ENCODE peak calls at places on chromosomes 3 and 15, in nine cellular contexts. Y, I, O, J, M, A, P, Z and R are unnamed samples. For H3K9me3, the result is how much of the 10 kb centered on the place peaks cover.

GRCh38 chr3:130739848-130740247 is 6.8 kb downstream of the PIK3R4 start:
- DNase-seq in Y (no peak), I (no peak), O (no peak), J (no peak), M (no peak), A (no peak), P (no peak), Z (no peak), R (no peak)

GRCh38 chr15:57283774-57284508 is 92.4 kb upstream of the CGNL1 start:
- DNase-seq in Y (no peak), I (no peak), O (no peak), J (no peak), M (no peak), A (no peak), P (no peak), Z (no peak), R (no peak)

GRCh38 chr15:89442671-89443307 is 53.6 kb downstream of the RHCG start:
- DNase-seq in Y (peak), I (peak), O (peak), J (no peak), M (peak), A (peak), P (peak), Z (no peak), R (no peak)

GRCh38 chr3:120516142-120516541 is 65.3 kb upstream of the FSTL1 start:
- DNase-seq in Y (peak), I (no peak), O (no peak), J (no peak), M (no peak), A (no peak), P (no peak), Z (no peak), R (no peak)

GRCh38 chr3:195774917-195775316 is 36.8 kb downstream of the MUC4 start:
- DNase-seq in Y (peak), I (peak), O (peak), J (peak), M (peak), A (no peak), P (peak), Z (no peak), R (peak)

GRCh38 chr15:46502668-46503067 is 867.8 kb downstream of the SQOR start:
- DNase-seq in Y (no peak), I (no peak), O (no peak), J (no peak), M (no peak), A (no peak), P (no peak), Z (no peak), R (no peak)

GRCh38 chr15:22866066-22866465 is 27.6 kb downstream of the NIPA2 start:
- DNase-seq in Y (no peak), I (no peak), O (no peak), J (no peak), M (no peak), A (no peak), P (no peak), Z (no peak), R (no peak)

GRCh38 chr3:4805662-4806061 is 173.6 kb upstream of the BHLHE40 start:
- DNase-seq in Y (no peak), I (no peak), O (no peak), J (no peak), M (no peak), A (no peak), P (no peak), Z (no peak), R (no peak)

GRCh38 chr15:40927497-40928346 is 1.4 kb upstream of the DLL4 start:
- DNase-seq in Y (peak), I (peak), O (peak), J (no peak), M (no peak), A (no peak), P (no peak), Z (no peak), R (no peak)

GRCh38 chr15:62153228-62153627 is 11.9 kb downstream of the C2CD4B start:
- DNase-seq in Y (no peak), I (no peak), O (no peak), J (no peak), M (no peak), A (no peak), P (no peak), Z (peak), R (no peak)

GRCh38 chr3:110758208-110758607 is 313.4 kb upstream of the NECTIN3 start:
- DNase-seq in Y (no peak), I (no peak), O (no peak), J (no peak), M (no peak), A (no peak), P (no peak), Z (no peak), R (no peak)

GRCh38 chr15:80695911-80696651 is 971 bp downstream of the ABHD17C start:
- DNase-seq in Y (peak), I (no peak), O (peak), J (no peak), M (no peak), A (peak), P (no peak), Z (no peak), R (peak)

GRCh38 chr3:52053307-52054304 is 2.8 kb downstream of the DUSP7 start:
- DNase-seq in Y (no peak), I (no peak), O (no peak), J (no peak), M (no peak), A (no peak), P (no peak), Z (no peak), R (peak)

GRCh38 chr3:88059380-88060160 is 515 bp downstream of the ZNF654 start:
- DNase-seq in Y (peak), I (peak), O (peak), J (no peak), M (no peak), A (no peak), P (no peak), Z (peak), R (peak)

GRCh38 chr15:92473784-92474183 is 80.1 kb downstream of the ST8SIA2 start:
- DNase-seq in Y (no peak), I (no peak), O (no peak), J (no peak), M (no peak), A (no peak), P (no peak), Z (no peak), R (no peak)

GRCh38 chr3:58022490-58022889 is 14.3 kb downstream of the FLNB start:
- DNase-seq in Y (no peak), I (no peak), O (no peak), J (no peak), M (no peak), A (no peak), P (no peak), Z (no peak), R (no peak)

GRCh38 chr3:109081746-109082510 is 36.0 kb downstream of the MORC1 start:
- DNase-seq in Y (peak), I (peak), O (peak), J (no peak), M (peak), A (peak), P (peak), Z (no peak), R (peak)

GRCh38 chr15:75321711-75322110 is 14.2 kb upstream of the COMMD4 start:
- DNase-seq in Y (no peak), I (no peak), O (no peak), J (no peak), M (no peak), A (no peak), P (no peak), Z (no peak), R (no peak)

GRCh38 chr3:13200951-13201350 is 127.7 kb upstream of the IQSEC1 start:
- DNase-seq in Y (peak), I (no peak), O (no peak), J (no peak), M (no peak), A (no peak), P (no peak), Z (no peak), R (no peak)

GRCh38 chr3:187150599-187150998 is 11.3 kb upstream of the RPL39L start:
- DNase-seq in Y (no peak), I (no peak), O (peak), J (no peak), M (no peak), A (peak), P (no peak), Z (no peak), R (no peak)

GRCh38 chr15:25775317-25775912 is 87.7 kb downstream of the ATP10A start:
- DNase-seq in Y (no peak), I (no peak), O (peak), J (no peak), M (no peak), A (peak), P (no peak), Z (peak), R (no peak)

GRCh38 chr15:93072440-93073394 is 16.3 kb downstream of the RGMA start:
- DNase-seq in Y (peak), I (peak), O (peak), J (no peak), M (no peak), A (peak), P (peak), Z (no peak), R (peak)

GRCh38 chr3:128435058-128435457 is 31.6 kb downstream of the DNAJB8 start:
- DNase-seq in Y (peak), I (no peak), O (no peak), J (no peak), M (no peak), A (peak), P (no peak), Z (no peak), R (peak)

GRCh38 chr15:72037321-72037720 is 80.6 kb downstream of the MYO9A start:
- DNase-seq in Y (no peak), I (no peak), O (no peak), J (no peak), M (peak), A (no peak), P (peak), Z (no peak), R (no peak)

GRCh38 chr3:41740374-41740773 is 221.5 kb downstream of the ULK4 start:
- DNase-seq in Y (no peak), I (no peak), O (no peak), J (no peak), M (no peak), A (no peak), P (no peak), Z (no peak), R (no peak)

DNA sequence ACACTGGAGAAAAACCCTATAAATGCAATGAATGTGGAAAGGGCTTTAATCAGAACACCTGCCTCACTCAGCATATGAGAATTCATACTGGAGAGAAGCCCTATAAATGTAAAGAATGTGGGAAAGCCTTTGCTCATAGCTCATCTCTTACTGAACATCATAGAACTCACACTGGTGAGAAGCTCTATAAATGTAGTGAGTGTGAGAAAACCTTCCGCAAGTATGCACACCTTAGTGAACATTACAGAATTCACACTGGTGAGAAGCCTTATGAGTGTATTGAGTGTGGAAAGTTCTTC is 7.4 kb upstream of the ZNF501 start:
- DNase-seq in Y (no peak), I (no peak), O (no peak), J (no peak), M (no peak), A (no peak), P (no peak), Z (no peak), R (no peak)
- H3K9me3 ChIP-seq in Y (half or more), I (under half), O (half or more), J (under half), M (under half), A (half or more), P (under half), Z (under half), R (under half)

GRCh38 chr3:39407773-39408492 is 1.4 kb downstream of the RPSA start:
- DNase-seq in Y (no peak), I (peak), O (no peak), J (no peak), M (no peak), A (no peak), P (no peak), Z (no peak), R (no peak)
- TF ChIP-seq POLR2AphosphoS5 in Y (no peak), I (peak), O (no peak), J (no peak), M (no peak), A (no peak), P (no peak), Z (no peak), R (no peak)

GRCh38 chr15:101181349-101181748 is 70.5 kb downstream of the CHSY1 start:
- DNase-seq in Y (no peak), I (no peak), O (no peak), J (no peak), M (no peak), A (no peak), P (no peak), Z (no peak), R (no peak)
- H3K9me3 ChIP-seq in Y (under half), I (under half), O (under half), J (under half), M (under half), A (under half), P (under half), Z (under half), R (under half)

DNA sequence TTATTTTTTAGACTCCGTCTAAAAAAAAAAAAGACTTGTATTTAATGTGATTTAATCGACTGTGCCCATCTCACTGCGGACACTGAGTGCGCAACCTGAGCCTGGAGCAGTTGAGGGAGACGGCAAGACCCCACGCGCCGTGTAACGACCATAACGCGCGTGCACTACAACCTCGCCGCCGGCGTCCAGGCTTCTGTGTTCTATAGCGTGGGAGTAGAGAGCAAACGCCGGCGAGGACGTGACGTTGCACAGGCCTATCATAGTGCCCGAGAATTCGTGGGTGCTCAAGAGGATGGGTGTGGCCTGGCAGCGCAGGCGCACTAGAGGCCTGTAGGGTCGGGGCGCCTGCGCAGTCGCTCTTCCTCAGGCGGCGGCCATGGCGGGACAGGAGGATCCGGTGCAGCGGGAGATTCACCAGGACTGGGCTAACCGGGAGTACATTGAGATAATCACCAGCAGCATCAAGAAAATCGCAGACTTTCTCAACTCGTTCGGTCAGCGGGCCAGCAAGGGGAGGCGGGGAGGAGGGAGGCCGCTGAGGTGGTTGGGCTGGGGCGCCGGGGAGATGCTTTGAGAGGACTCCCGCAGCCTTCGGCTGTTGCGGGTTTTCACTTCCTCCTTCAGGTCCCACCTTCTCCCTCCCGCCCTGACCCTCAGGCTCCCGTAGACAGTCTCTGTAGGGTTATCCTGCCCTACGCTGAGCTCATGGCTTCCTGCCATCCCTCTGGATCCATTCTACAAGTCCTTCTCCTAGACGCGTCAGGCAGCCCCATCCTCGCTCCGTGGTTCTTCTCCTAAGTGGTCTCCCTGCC is at the start of gene BRK1:
- DNase-seq in Y (peak), I (peak), O (peak), J (peak), M (peak), A (peak), P (peak), Z (peak), R (peak)
- TF ChIP-seq POLR2AphosphoS5 in Y (peak), I (peak), O (peak), J (peak), M (peak), A (peak), P (peak), Z (peak), R (peak)

GRCh38 chr3:183108002-183108449 is 8.7 kb upstream of the MCCC1 start:
- DNase-seq in Y (peak), I (no peak), O (no peak), J (no peak), M (no peak), A (no peak), P (no peak), Z (no peak), R (no peak)

GRCh38 chr3:183108470-183108869 is 9.2 kb upstream of the MCCC1 start:
- DNase-seq in Y (peak), I (no peak), O (no peak), J (no peak), M (no peak), A (no peak), P (no peak), Z (no peak), R (no peak)

GRCh38 chr3:183106635-183107034 is 7.3 kb upstream of the MCCC1 start:
- DNase-seq in Y (no peak), I (no peak), O (no peak), J (no peak), M (no peak), A (no peak), P (no peak), Z (no peak), R (no peak)
- H3K9me3 ChIP-seq in Y (under half), I (under half), O (under half), J (under half), M (under half), A (under half), P (under half), Z (under half), R (under half)

DNA sequence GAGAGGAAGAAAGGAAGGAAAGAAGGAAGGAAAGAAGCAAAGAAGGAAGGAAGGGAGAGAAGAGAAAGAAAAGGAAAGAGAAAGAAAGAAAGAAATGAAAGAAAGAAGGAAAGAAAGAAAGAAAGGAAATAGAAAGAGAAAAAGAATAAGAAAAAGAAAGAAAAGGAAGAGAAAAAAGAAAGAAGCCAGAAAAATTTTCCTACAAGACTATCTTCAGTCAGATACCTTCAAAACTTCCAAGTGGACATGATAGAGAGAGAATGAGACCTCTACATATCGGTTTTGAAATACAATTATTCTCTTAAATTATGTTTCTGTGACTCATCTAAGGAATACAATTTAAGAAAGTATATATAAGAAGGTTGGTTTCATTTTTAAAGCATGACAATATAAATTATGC is 1369.0 kb downstream of the ZPLD1 start:
- DNase-seq in Y (no peak), I (no peak), O (no peak), J (no peak), M (no peak), A (no peak), P (no peak), Z (no peak), R (no peak)
- TF ChIP-seq POLR2AphosphoS5 in Y (no peak), I (no peak), O (no peak), J (no peak), M (no peak), A (no peak), P (no peak), Z (no peak), R (no peak)

GRCh38 chr15:96309143-96309542 is 21.4 kb upstream of the NR2F2 start:
- DNase-seq in Y (no peak), I (no peak), O (no peak), J (no peak), M (no peak), A (no peak), P (no peak), Z (no peak), R (no peak)
- H3K9me3 ChIP-seq in Y (under half), I (under half), O (under half), J (under half), M (under half), A (under half), P (under half), Z (under half), R (under half)

DNA sequence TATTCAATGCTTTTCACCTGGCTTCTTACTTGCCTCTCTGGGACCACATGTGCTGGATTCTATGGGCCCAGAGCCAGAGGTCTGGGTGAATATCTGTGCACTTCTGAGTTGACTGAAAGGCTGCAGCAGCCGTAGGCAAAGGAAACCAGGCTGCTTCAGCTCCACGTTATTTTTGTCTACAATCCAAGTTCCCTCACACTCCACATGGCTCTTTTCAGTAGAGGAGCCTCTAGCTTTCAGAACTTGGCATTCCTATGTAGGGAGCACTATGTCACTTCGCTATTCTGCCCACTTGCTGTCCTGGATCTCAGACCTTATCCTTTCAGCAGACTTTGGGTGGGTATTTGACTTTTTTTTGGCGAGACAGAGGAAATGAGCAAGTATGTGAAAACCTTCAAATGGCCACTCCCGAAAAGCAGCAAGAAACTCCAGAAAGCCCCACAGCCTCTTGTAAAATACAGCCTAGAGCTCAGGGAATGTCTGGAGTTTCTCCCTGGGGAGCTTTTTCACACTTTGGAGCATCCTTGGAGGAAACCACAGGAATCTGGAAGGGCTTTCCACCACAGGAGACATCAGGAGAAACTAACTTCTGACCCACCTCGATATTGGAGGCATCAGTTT is 80.9 kb downstream of the DUT start:
- DNase-seq in Y (no peak), I (no peak), O (no peak), J (peak), M (no peak), A (no peak), P (no peak), Z (no peak), R (no peak)
- TF ChIP-seq POLR2AphosphoS5 in Y (no peak), I (no peak), O (no peak), J (no peak), M (no peak), A (no peak), P (no peak), Z (no peak), R (no peak)

GRCh38 chr3:108021131-108021530 is 69.7 kb downstream of the CD47 start:
- DNase-seq in Y (no peak), I (no peak), O (no peak), J (no peak), M (no peak), A (no peak), P (no peak), Z (no peak), R (no peak)
- H3K9me3 ChIP-seq in Y (under half), I (under half), O (under half), J (under half), M (under half), A (under half), P (under half), Z (under half), R (under half)